ENCODE peak calls at places on chromosome 15, in six cellular contexts. B is transverse colon, H is GM12865, O is HL-60, L is HCT116, D is right atrium auricular region. A is an unnamed sample.

GRCh38 chr15:101017041-101017754 is 98.0 kb downstream of the LRRK1 start:
- DNase-seq in B (peak), L (no peak), H (no peak), D (peak), O (no peak), A (no peak)

GRCh38 chr15:85607842-85608241 is 186.9 kb downstream of the KLHL25 start:
- DNase-seq in H (no peak), D (no peak), B (no peak), O (no peak), L (peak), A (peak)

GRCh38 chr15:88954431-88955277 is 41.5 kb upstream of the MFGE8 start:
- DNase-seq in H (peak), O (no peak), L (no peak), D (no peak), B (no peak), A (peak)

GRCh38 chr15:83436513-83437158 is 10.5 kb upstream of the SH3GL3 start:
- DNase-seq in B (no peak), D (no peak), L (peak), H (peak), O (no peak), A (peak)

GRCh38 chr15:48373855-48374421 is 42.7 kb downstream of the DUT start:
- DNase-seq in H (no peak), O (no peak), L (no peak), D (peak), B (no peak), A (no peak)

GRCh38 chr15:71748327-71748726 is 62.0 kb upstream of the NR2E3 start:
- DNase-seq in L (peak), O (no peak), H (peak), D (no peak), B (no peak), A (no peak)

GRCh38 chr15:82812994-82813393 is 3.6 kb downstream of the WHAMM start:
- DNase-seq in O (no peak), B (no peak), D (no peak), L (no peak), H (no peak), A (no peak)

GRCh38 chr15:100879461-100880138 is at the start of gene ALDH1A3:
- DNase-seq in H (peak), D (no peak), B (peak), L (peak), O (no peak), A (peak)

GRCh38 chr15:26891448-26891881 is 24.6 kb downstream of the GABRA5 start:
- DNase-seq in D (no peak), B (no peak), L (no peak), O (peak), H (peak), A (peak)

GRCh38 chr15:63864186-63864585 is 30.4 kb upstream of the HERC1 start:
- DNase-seq in O (no peak), H (no peak), D (no peak), B (no peak), L (no peak), A (no peak)

GRCh38 chr15:45720183-45720582 is 85.4 kb downstream of the SQOR start:
- DNase-seq in H (no peak), L (no peak), D (no peak), B (no peak), O (no peak), A (no peak)

GRCh38 chr15:40826123-40827075 is 2.1 kb downstream of the PPP1R14D start:
- DNase-seq in B (no peak), D (no peak), H (no peak), O (no peak), L (no peak), A (no peak)

GRCh38 chr15:93895976-93896770 is 335.2 kb upstream of the MCTP2 start:
- DNase-seq in L (no peak), B (no peak), D (no peak), H (no peak), O (no peak), A (no peak)

GRCh38 chr15:52483712-52484111 is 45.0 kb downstream of the MYO5A start:
- DNase-seq in L (no peak), O (peak), H (no peak), D (no peak), B (no peak), A (no peak)

GRCh38 chr15:71485094-71485693 is 325.2 kb upstream of the NR2E3 start:
- DNase-seq in B (no peak), L (no peak), D (no peak), H (peak), O (no peak), A (peak)

GRCh38 chr15:60720084-60720483 is 241.1 kb upstream of the ICE2 start:
- DNase-seq in O (no peak), L (no peak), B (no peak), D (no peak), H (peak), A (no peak)

GRCh38 chr15:94164202-94164807 is 67.1 kb upstream of the MCTP2 start:
- DNase-seq in H (peak), B (peak), O (peak), D (no peak), L (peak), A (peak)

GRCh38 chr15:65303687-65304392 is 637 bp upstream of the RNU5B-1 start:
- DNase-seq in L (peak), B (peak), D (peak), O (peak), H (peak), A (peak)

GRCh38 chr15:36932070-36932469 is 168.3 kb downstream of the MEIS2 start:
- DNase-seq in H (no peak), O (no peak), D (no peak), L (no peak), B (no peak), A (no peak)

DNA sequence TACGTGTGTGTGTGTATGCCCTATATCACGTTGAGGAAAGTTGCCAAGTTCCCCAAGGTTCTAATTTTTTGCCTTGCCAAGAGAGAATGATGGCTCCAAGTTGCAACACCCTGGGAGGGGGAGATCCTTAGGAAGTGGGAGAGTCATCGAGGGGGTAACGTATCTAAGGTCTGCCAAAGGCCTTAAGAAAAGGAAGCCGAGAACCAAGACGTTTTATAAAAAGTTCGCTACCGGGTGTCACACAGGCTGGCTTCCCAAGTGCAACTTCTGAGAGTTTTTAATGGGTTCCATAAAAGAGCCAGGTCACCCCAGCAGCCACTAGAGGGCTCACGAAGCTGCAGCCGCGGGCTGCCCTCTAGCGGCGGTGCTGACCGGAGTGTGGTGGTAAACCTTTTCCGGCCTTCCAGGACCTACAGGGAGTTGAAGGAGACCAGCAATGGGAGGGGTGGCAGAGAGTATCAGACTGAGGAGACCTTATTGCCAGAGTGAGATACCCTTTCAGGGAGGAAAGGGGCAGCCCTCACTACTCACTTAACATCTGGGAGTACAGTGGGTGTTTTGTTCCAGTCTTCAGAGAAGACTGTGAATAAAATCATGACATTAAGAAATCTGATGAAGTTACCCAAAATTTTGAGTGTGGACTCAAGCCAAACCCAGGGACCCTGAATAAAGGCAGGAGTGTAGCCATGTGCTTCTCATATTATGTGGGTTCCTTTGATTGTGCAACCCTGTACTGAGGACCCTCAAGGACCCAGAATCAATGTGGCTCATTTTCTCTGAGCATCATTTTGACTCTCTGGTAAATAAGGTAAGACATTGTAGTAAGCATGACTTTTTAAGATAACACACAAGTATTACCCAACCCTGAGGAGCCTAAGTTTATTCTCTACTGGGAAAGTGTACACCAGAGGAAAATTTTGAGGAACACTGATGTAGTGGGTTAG is 2.5 kb upstream of the RFX7 start:
- DNase-seq in B (peak), O (peak), D (peak), H (peak), L (peak), A (peak)
- H3K4me3 ChIP-seq in B (no peak), O (peak), D (peak), H (peak), L (peak), A (peak)

DNA sequence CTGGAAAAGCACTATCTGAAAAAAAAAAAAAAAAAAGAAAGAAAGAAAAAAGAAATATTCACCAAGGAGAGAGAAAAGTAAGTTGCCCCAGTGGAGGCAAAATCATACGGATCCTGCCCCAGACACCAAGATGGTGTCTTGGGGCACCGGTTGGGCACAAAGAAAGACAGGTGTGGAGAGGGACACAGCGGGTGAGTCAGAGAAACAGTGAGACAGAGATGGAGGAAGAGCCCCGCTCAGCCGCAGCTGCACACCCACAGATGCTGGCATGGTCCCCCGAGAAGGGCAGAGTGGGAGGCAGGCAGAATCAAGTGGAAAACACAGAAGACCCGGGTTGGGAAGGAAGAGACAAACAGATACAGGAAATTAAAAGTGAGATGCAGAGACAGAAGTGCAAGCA is 129.7 kb upstream of the SMAD3 start:
- DNase-seq in L (no peak), H (no peak), B (no peak), O (no peak), D (no peak), A (no peak)
- H3K4me3 ChIP-seq in L (no peak), H (no peak), B (no peak), O (no peak), D (peak), A (no peak)

GRCh38 chr15:96355561-96356129 is 25.1 kb downstream of the NR2F2 start:
- DNase-seq in L (no peak), H (no peak), O (no peak), B (no peak), D (no peak), A (no peak)
- H3K4me3 ChIP-seq in L (no peak), H (no peak), O (no peak), B (no peak), D (no peak), A (no peak)

GRCh38 chr15:50876989-50877360 is 31.5 kb upstream of the AP4E1 start:
- DNase-seq in H (peak), B (peak), L (peak), D (peak), O (no peak), A (peak)

GRCh38 chr15:50872832-50873231 is 35.7 kb upstream of the AP4E1 start:
- DNase-seq in B (no peak), L (no peak), H (no peak), O (no peak), D (no peak), A (no peak)

GRCh38 chr15:50871832-50872231 is 36.7 kb upstream of the AP4E1 start:
- DNase-seq in D (no peak), H (no peak), B (no peak), L (no peak), O (no peak), A (no peak)

GRCh38 chr15:50876260-50876988 is 32.1 kb upstream of the AP4E1 start:
- DNase-seq in O (no peak), B (peak), L (no peak), H (no peak), D (no peak), A (no peak)

DNA sequence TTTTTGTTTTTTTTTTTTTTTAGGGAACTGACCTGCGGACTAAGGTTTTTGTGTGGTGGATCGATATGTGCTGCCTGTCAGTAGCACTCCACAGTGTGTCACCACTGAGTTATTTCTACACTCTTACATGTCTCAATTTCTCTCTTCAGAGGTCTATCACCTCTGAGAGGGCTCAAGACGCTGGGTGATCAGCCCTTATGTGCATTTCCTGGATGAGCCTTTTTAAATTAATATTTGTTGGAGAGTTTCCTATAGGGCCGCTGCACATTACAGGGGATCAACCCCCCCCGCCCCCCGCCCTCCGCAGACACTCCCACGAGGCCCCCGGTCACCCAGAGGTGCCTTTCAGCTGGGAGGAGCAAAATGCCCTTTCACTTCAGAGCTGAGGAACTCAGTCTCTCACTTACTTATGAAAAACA is 34.5 kb upstream of the AP4E1 start:
- DNase-seq in B (no peak), H (peak), O (no peak), L (no peak), D (no peak), A (no peak)
- H3K4me3 ChIP-seq in B (no peak), H (no peak), O (peak), L (no peak), D (peak), A (no peak)

GRCh38 chr15:24772709-24773373 is 97.3 kb downstream of the NPAP1 start:
- DNase-seq in B (peak), H (no peak), O (peak), D (peak), L (no peak), A (no peak)
- H3K4me3 ChIP-seq in B (no peak), H (no peak), O (peak), D (peak), L (no peak), A (no peak)